ENCODE peak calls at places on chromosomes 13 and 19, in six cellular contexts. T, Q, P, J, C and B are unnamed samples.

GRCh38 chr13:44396963-44397580 is 23.4 kb downstream of the SERP2 start:
- DNase-seq in C (peak), Q (no peak), P (no peak), J (no peak), T (no peak), B (no peak)

GRCh38 chr19:56092685-56093631 is 28.1 kb downstream of the ZNF787 start:
- DNase-seq in P (no peak), C (no peak), Q (no peak), T (no peak), J (no peak), B (no peak)

GRCh38 chr13:106612688-106613087 is 44.8 kb upstream of the ARGLU1 start:
- DNase-seq in Q (no peak), C (no peak), T (no peak), J (no peak), P (no peak), B (peak)

GRCh38 chr19:31140717-31141116 is 208.5 kb downstream of the TSHZ3 start:
- DNase-seq in C (peak), T (no peak), Q (no peak), J (no peak), P (no peak), B (no peak)

GRCh38 chr19:12880551-12881171 is 588 bp downstream of the DNASE2 start:
- DNase-seq in J (peak), C (no peak), P (no peak), T (no peak), Q (no peak), B (no peak)

GRCh38 chr13:81395368-81395767 is 1054.4 kb upstream of the SPRY2 start:
- DNase-seq in T (no peak), J (peak), P (peak), C (no peak), Q (no peak), B (peak)

GRCh38 chr19:27971071-27971470 is 1241.9 kb downstream of the UQCRFS1 start:
- DNase-seq in T (no peak), C (no peak), J (no peak), P (no peak), Q (no peak), B (no peak)

GRCh38 chr13:99004931-99005330 is 27.1 kb upstream of the DOCK9 start:
- DNase-seq in T (no peak), Q (no peak), J (no peak), P (no peak), C (no peak), B (no peak)

GRCh38 chr13:62176051-62176450 is 760.4 kb upstream of the PCDH20 start:
- DNase-seq in J (no peak), P (no peak), T (no peak), Q (no peak), C (peak), B (no peak)

GRCh38 chr13:33242984-33243617 is 42.5 kb downstream of the STARD13 start:
- DNase-seq in P (no peak), T (no peak), Q (no peak), J (no peak), C (no peak), B (no peak)

GRCh38 chr13:94390881-94391280 is 88.6 kb downstream of the DCT start:
- DNase-seq in J (no peak), Q (no peak), C (peak), P (no peak), T (no peak), B (no peak)

GRCh38 chr13:74675185-74675584 is 541.0 kb upstream of the KLF12 start:
- DNase-seq in J (no peak), P (no peak), C (peak), Q (no peak), T (no peak), B (no peak)

GRCh38 chr19:51520710-51521109 is 10.8 kb downstream of the SIGLEC6 start:
- DNase-seq in P (no peak), T (no peak), Q (no peak), C (no peak), J (no peak), B (no peak)

GRCh38 chr13:101917833-101918755 is 465.6 kb downstream of the ITGBL1 start:
- DNase-seq in P (no peak), C (no peak), T (no peak), J (no peak), Q (no peak), B (no peak)

GRCh38 chr19:31518216-31518615 is 169.0 kb upstream of the TSHZ3 start:
- DNase-seq in C (no peak), J (no peak), P (no peak), T (no peak), Q (no peak), B (no peak)

GRCh38 chr13:43374621-43375020 is 351.2 kb downstream of the DNAJC15 start:
- DNase-seq in C (peak), Q (no peak), P (no peak), T (no peak), J (no peak), B (no peak)

GRCh38 chr13:76972430-76972829 is 19.5 kb upstream of the CLN5 start:
- DNase-seq in Q (no peak), C (peak), J (no peak), T (no peak), P (no peak), B (no peak)

GRCh38 chr19:39845621-39846175 is 481 bp downstream of the FBL start:
- DNase-seq in Q (no peak), T (no peak), C (peak), J (peak), P (no peak), B (no peak)

GRCh38 chr13:47025791-47026419 is 129.1 kb upstream of the HTR2A start:
- DNase-seq in Q (no peak), C (no peak), T (no peak), J (no peak), P (no peak), B (no peak)

GRCh38 chr13:50370303-50370950 is 355.2 kb downstream of the KCNRG start:
- DNase-seq in T (no peak), Q (no peak), P (no peak), J (no peak), C (no peak), B (no peak)

GRCh38 chr19:45110811-45111210 is 17.8 kb downstream of the PPP1R37 start:
- DNase-seq in T (no peak), C (no peak), Q (no peak), J (no peak), P (no peak), B (no peak)

GRCh38 chr19:48473161-48473966 is 4.2 kb downstream of the CYTH2 start:
- DNase-seq in P (no peak), T (no peak), J (no peak), Q (no peak), C (no peak), B (no peak)

GRCh38 chr13:52454459-52454824 is 836 bp upstream of the CKAP2 start:
- DNase-seq in C (peak), T (no peak), Q (no peak), J (no peak), P (no peak), B (peak)

GRCh38 chr13:80341771-80342271 is 895 bp upstream of the SPRY2 start:
- DNase-seq in J (peak), Q (no peak), P (peak), C (peak), T (no peak), B (peak)

GRCh38 chr19:50007170-50007569 is 18.0 kb downstream of the VRK3 start:
- DNase-seq in P (no peak), C (no peak), Q (no peak), J (no peak), T (no peak), B (no peak)

GRCh38 chr13:91141619-91142061 is 205.8 kb upstream of the MIR17HG start:
- DNase-seq in Q (no peak), T (no peak), J (peak), C (no peak), P (no peak), B (no peak)

GRCh38 chr13:40074338-40074737 is 418.9 kb downstream of the COG6 start:
- DNase-seq in P (no peak), Q (no peak), J (no peak), T (no peak), C (no peak), B (no peak)

GRCh38 chr13:31947105-31947504 is 84.5 kb upstream of the FRY start:
- DNase-seq in P (no peak), J (no peak), C (no peak), Q (no peak), T (no peak), B (no peak)

GRCh38 chr13:58151452-58151851 is 519.9 kb downstream of the PCDH17 start:
- DNase-seq in P (no peak), J (no peak), T (no peak), C (no peak), Q (no peak), B (no peak)

GRCh38 chr19:38952395-38953165 is 21.8 kb downstream of the MRPS12 start:
- DNase-seq in J (no peak), P (no peak), T (no peak), Q (no peak), C (no peak), B (peak)